ENCODE peak calls at places on chromosome 9, in five cellular contexts. One of them, this sample, is unnamed.

GRCh38 chr9:112061152-112061740 is 113.9 kb downstream of the SUSD1 start:
- DNase-seq in cardiac muscle cell: no peak
- DNase-seq in GM23248: peak; percentile 98
- DNase-seq in astrocyte: peak; percentile 99
- DNase-seq in lower lobe of right lung: peak; percentile 69
- DNase-seq in this sample: no peak

GRCh38 chr9:32875242-32875641 is 91.9 kb downstream of the TMEM215 start:
- DNase-seq in astrocyte: no peak
- DNase-seq in GM23248: peak; percentile 62
- DNase-seq in cardiac muscle cell: no peak
- DNase-seq in lower lobe of right lung: no peak
- DNase-seq in this sample: no peak

GRCh38 chr9:122336836-122337560 is 33.8 kb upstream of the PTGS1 start:
- DNase-seq in cardiac muscle cell: no peak
- DNase-seq in astrocyte: no peak
- DNase-seq in GM23248: no peak
- DNase-seq in lower lobe of right lung: no peak
- DNase-seq in this sample: no peak

GRCh38 chr9:16867571-16868311 is 2.7 kb downstream of the BNC2 start:
- DNase-seq in lower lobe of right lung: no peak
- DNase-seq in cardiac muscle cell: no peak
- DNase-seq in astrocyte: peak; percentile 76
- DNase-seq in GM23248: peak; percentile 70
- DNase-seq in this sample: no peak

GRCh38 chr9:105245720-105246161 is 1.3 kb downstream of the SLC44A1 start:
- DNase-seq in cardiac muscle cell: no peak
- DNase-seq in GM23248: no peak
- DNase-seq in lower lobe of right lung: no peak
- DNase-seq in astrocyte: no peak
- DNase-seq in this sample: no peak

GRCh38 chr9:24832307-24832706 is 286.6 kb upstream of the IZUMO3 start:
- DNase-seq in cardiac muscle cell: peak; percentile 51
- DNase-seq in GM23248: no peak
- DNase-seq in astrocyte: no peak
- DNase-seq in lower lobe of right lung: no peak
- DNase-seq in this sample: peak; percentile 49

GRCh38 chr9:134663084-134663483 is 21.5 kb downstream of the COL5A1 start:
- DNase-seq in GM23248: no peak
- DNase-seq in cardiac muscle cell: no peak
- DNase-seq in lower lobe of right lung: no peak
- DNase-seq in astrocyte: no peak
- DNase-seq in this sample: no peak

GRCh38 chr9:26292943-26293342 is 599.7 kb downstream of the CAAP1 start:
- DNase-seq in lower lobe of right lung: no peak
- DNase-seq in GM23248: peak; percentile 47
- DNase-seq in cardiac muscle cell: no peak
- DNase-seq in astrocyte: peak; percentile 72
- DNase-seq in this sample: no peak

GRCh38 chr9:70586506-70586905 is 172.0 kb upstream of the KLF9 start:
- DNase-seq in astrocyte: no peak
- DNase-seq in cardiac muscle cell: no peak
- DNase-seq in GM23248: peak; percentile 41
- DNase-seq in lower lobe of right lung: no peak
- DNase-seq in this sample: no peak

GRCh38 chr9:77882294-77882693 is 149.3 kb downstream of the GNAQ start:
- DNase-seq in astrocyte: no peak
- DNase-seq in cardiac muscle cell: no peak
- DNase-seq in GM23248: no peak
- DNase-seq in lower lobe of right lung: no peak
- DNase-seq in this sample: no peak

GRCh38 chr9:68627594-68627993 is 77.4 kb upstream of the PIP5K1B start:
- DNase-seq in GM23248: no peak
- DNase-seq in cardiac muscle cell: no peak
- DNase-seq in astrocyte: no peak
- DNase-seq in lower lobe of right lung: no peak
- DNase-seq in this sample: peak; percentile 18

GRCh38 chr9:114883709-114884108 is 46.7 kb downstream of the TNFSF8 start:
- DNase-seq in GM23248: no peak
- DNase-seq in lower lobe of right lung: no peak
- DNase-seq in cardiac muscle cell: no peak
- DNase-seq in astrocyte: no peak
- DNase-seq in this sample: no peak

GRCh38 chr9:110526426-110526825 is 53.1 kb downstream of the SVEP1 start:
- DNase-seq in astrocyte: peak; percentile 74
- DNase-seq in cardiac muscle cell: no peak
- DNase-seq in lower lobe of right lung: no peak
- DNase-seq in GM23248: peak; percentile 81
- DNase-seq in this sample: no peak

GRCh38 chr9:126403451-126403850 is 76.8 kb downstream of the MVB12B start:
- DNase-seq in GM23248: peak; percentile 32
- DNase-seq in cardiac muscle cell: no peak
- DNase-seq in astrocyte: no peak
- DNase-seq in lower lobe of right lung: no peak
- DNase-seq in this sample: no peak

GRCh38 chr9:128160603-128160987 is 530 bp downstream of the BBLN start:
- DNase-seq in cardiac muscle cell: no peak
- DNase-seq in astrocyte: no peak
- DNase-seq in lower lobe of right lung: no peak
- DNase-seq in GM23248: peak; percentile 82
- DNase-seq in this sample: no peak

GRCh38 chr9:70517926-70518325 is 103.5 kb upstream of the KLF9 start:
- DNase-seq in GM23248: no peak
- DNase-seq in astrocyte: no peak
- DNase-seq in lower lobe of right lung: no peak
- DNase-seq in cardiac muscle cell: no peak
- DNase-seq in this sample: no peak

GRCh38 chr9:75889977-75890540 is 414 bp upstream of the PCSK5 start:
- DNase-seq in astrocyte: peak; percentile 65
- DNase-seq in lower lobe of right lung: no peak
- DNase-seq in GM23248: peak; percentile 86
- DNase-seq in cardiac muscle cell: peak; percentile 44
- DNase-seq in this sample: no peak

GRCh38 chr9:5563417-5563815 is 53.1 kb downstream of the PDCD1LG2 start:
- DNase-seq in GM23248: peak; percentile 20
- DNase-seq in astrocyte: peak; percentile 57
- DNase-seq in lower lobe of right lung: no peak
- DNase-seq in cardiac muscle cell: no peak
- DNase-seq in this sample: peak; percentile 22

GRCh38 chr9:76634356-76635054 is 129.7 kb upstream of the PCA3 start:
- DNase-seq in GM23248: peak; percentile 33
- DNase-seq in astrocyte: peak; percentile 80
- DNase-seq in cardiac muscle cell: peak; percentile 11
- DNase-seq in lower lobe of right lung: no peak
- DNase-seq in this sample: no peak

GRCh38 chr9:18474778-18475177 is 825 bp downstream of the ADAMTSL1 start:
- DNase-seq in cardiac muscle cell: no peak
- DNase-seq in lower lobe of right lung: no peak
- DNase-seq in astrocyte: peak; percentile 71
- DNase-seq in GM23248: peak; percentile 78
- DNase-seq in this sample: no peak

GRCh38 chr9:16029796-16030363 is 477.0 kb downstream of the CCDC171 start:
- DNase-seq in cardiac muscle cell: no peak
- DNase-seq in GM23248: no peak
- DNase-seq in lower lobe of right lung: no peak
- DNase-seq in astrocyte: no peak
- DNase-seq in this sample: no peak

GRCh38 chr9:75529463-75529862 is 361.0 kb upstream of the PCSK5 start:
- DNase-seq in cardiac muscle cell: no peak
- DNase-seq in GM23248: no peak
- DNase-seq in lower lobe of right lung: no peak
- DNase-seq in astrocyte: no peak
- DNase-seq in this sample: no peak

GRCh38 chr9:77712533-77713130 is 64.5 kb upstream of the GNA14 start:
- DNase-seq in astrocyte: peak; percentile 98
- DNase-seq in cardiac muscle cell: no peak
- DNase-seq in lower lobe of right lung: no peak
- DNase-seq in GM23248: peak; percentile 85
- DNase-seq in this sample: no peak

GRCh38 chr9:91379461-91379860 is 17.7 kb upstream of the AUH start:
- DNase-seq in astrocyte: no peak
- DNase-seq in lower lobe of right lung: no peak
- DNase-seq in cardiac muscle cell: no peak
- DNase-seq in GM23248: no peak
- DNase-seq in this sample: no peak

GRCh38 chr9:98410185-98410697 is 154.8 kb upstream of the TBC1D2 start:
- DNase-seq in astrocyte: peak; percentile 85
- DNase-seq in cardiac muscle cell: peak; percentile 83
- DNase-seq in lower lobe of right lung: no peak
- DNase-seq in GM23248: peak; percentile 96
- DNase-seq in this sample: peak; percentile 18

GRCh38 chr9:74662616-74663015 is 165.5 kb downstream of the RORB start:
- DNase-seq in lower lobe of right lung: no peak
- DNase-seq in astrocyte: no peak
- DNase-seq in cardiac muscle cell: no peak
- DNase-seq in GM23248: no peak
- DNase-seq in this sample: no peak

GRCh38 chr9:124735121-124735520 is 36.0 kb downstream of the NR6A1 start:
- DNase-seq in lower lobe of right lung: no peak
- DNase-seq in cardiac muscle cell: peak; percentile 56
- DNase-seq in GM23248: peak; percentile 72
- DNase-seq in astrocyte: peak; percentile 81
- DNase-seq in this sample: peak; percentile 84

GRCh38 chr9:95085861-95086563 is 231.5 kb downstream of the FANCC start:
- DNase-seq in GM23248: no peak
- DNase-seq in lower lobe of right lung: no peak
- DNase-seq in astrocyte: no peak
- DNase-seq in cardiac muscle cell: peak; percentile 15
- DNase-seq in this sample: no peak

GRCh38 chr9:107569171-107569570 is 79.6 kb upstream of the KLF4 start:
- DNase-seq in cardiac muscle cell: no peak
- DNase-seq in lower lobe of right lung: no peak
- DNase-seq in astrocyte: no peak
- DNase-seq in GM23248: no peak
- DNase-seq in this sample: no peak

GRCh38 chr9:88745281-88746001 is 210.5 kb downstream of the NXNL2 start:
- DNase-seq in lower lobe of right lung: no peak
- DNase-seq in cardiac muscle cell: peak; percentile 63
- DNase-seq in GM23248: peak; percentile 81
- DNase-seq in astrocyte: peak; percentile 47
- DNase-seq in this sample: no peak

GRCh38 chr9:100364013-100364412 is 11.3 kb upstream of the TEX10 start:
- DNase-seq in GM23248: no peak
- DNase-seq in lower lobe of right lung: no peak
- DNase-seq in astrocyte: no peak
- DNase-seq in cardiac muscle cell: no peak
- DNase-seq in this sample: no peak
- H3K9me3 ChIP-seq in GM23248: no peaks in the 10 kb centered on the region
- H3K9me3 ChIP-seq in lower lobe of right lung: no peaks in the 10 kb centered on the region
- H3K9me3 ChIP-seq in astrocyte: no peaks in the 10 kb centered on the region
- H3K9me3 ChIP-seq in cardiac muscle cell: peaks cover 4% of the 10 kb centered on the region
- H3K9me3 ChIP-seq in this sample: no peaks in the 10 kb centered on the region

DNA sequence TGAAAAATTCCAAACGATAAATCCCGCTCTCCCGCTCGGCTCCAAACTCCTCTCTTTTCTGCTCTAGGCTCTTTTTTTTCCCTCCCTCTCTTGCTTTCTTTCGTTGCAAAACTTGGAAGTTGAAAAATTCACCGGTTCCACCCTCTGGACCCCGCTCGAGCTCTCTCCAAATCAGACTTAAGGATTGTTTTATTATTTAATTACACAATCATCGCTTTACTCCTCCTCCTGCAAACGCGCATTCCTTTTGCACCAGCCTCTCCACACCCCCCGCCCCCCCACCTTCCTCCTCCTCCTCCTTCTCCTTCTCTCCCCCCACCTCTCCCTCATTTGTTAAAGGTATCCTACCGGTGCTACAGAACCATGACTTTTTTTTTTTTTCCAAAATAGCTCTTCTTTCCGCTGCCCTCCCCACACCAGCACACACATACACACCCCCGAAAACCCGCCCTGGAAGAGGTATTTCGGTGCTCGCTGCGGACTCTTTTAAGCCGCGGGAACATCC is 535 bp upstream of the NFIB start:
- DNase-seq in cardiac muscle cell: peak; percentile 59
- DNase-seq in GM23248: peak; percentile 84
- DNase-seq in astrocyte: peak; percentile 95
- DNase-seq in lower lobe of right lung: peak; percentile 77
- DNase-seq in this sample: peak; percentile 87
- H3K4me1 ChIP-seq in cardiac muscle cell: peaks cover 6% of the 10 kb centered on the region
- H3K4me1 ChIP-seq in GM23248: peaks cover 1% of the 10 kb centered on the region
- H3K4me1 ChIP-seq in astrocyte: peaks cover 17% of the 10 kb centered on the region
- H3K4me1 ChIP-seq in lower lobe of right lung: peaks cover 33% of the 10 kb centered on the region
- H3K4me1 ChIP-seq in this sample: peaks cover 49% of the 10 kb centered on the region

GRCh38 chr9:135825435-135826187 is 81.7 kb downstream of the CAMSAP1 start:
- DNase-seq in cardiac muscle cell: no peak
- DNase-seq in GM23248: no peak
- DNase-seq in astrocyte: no peak
- DNase-seq in lower lobe of right lung: no peak
- DNase-seq in this sample: no peak

GRCh38 chr9:135827301-135827700 is 80.0 kb downstream of the CAMSAP1 start:
- DNase-seq in astrocyte: no peak
- DNase-seq in cardiac muscle cell: no peak
- DNase-seq in GM23248: no peak
- DNase-seq in lower lobe of right lung: no peak
- DNase-seq in this sample: no peak

GRCh38 chr9:135828656-135829055 is 78.7 kb downstream of the CAMSAP1 start:
- DNase-seq in lower lobe of right lung: no peak
- DNase-seq in GM23248: no peak
- DNase-seq in cardiac muscle cell: no peak
- DNase-seq in astrocyte: no peak
- DNase-seq in this sample: no peak

GRCh38 chr9:135826188-135826545 is 81.2 kb downstream of the CAMSAP1 start:
- DNase-seq in cardiac muscle cell: no peak
- DNase-seq in lower lobe of right lung: no peak
- DNase-seq in astrocyte: no peak
- DNase-seq in GM23248: no peak
- DNase-seq in this sample: no peak

GRCh38 chr9:135827866-135828580 is 79.3 kb downstream of the CAMSAP1 start:
- DNase-seq in GM23248: no peak
- DNase-seq in lower lobe of right lung: no peak
- DNase-seq in astrocyte: no peak
- DNase-seq in cardiac muscle cell: no peak
- DNase-seq in this sample: no peak
- H3K9me3 ChIP-seq in GM23248: no peaks in the 10 kb centered on the region
- H3K9me3 ChIP-seq in lower lobe of right lung: peaks cover 3% of the 10 kb centered on the region
- H3K9me3 ChIP-seq in astrocyte: peaks cover 5% of the 10 kb centered on the region
- H3K9me3 ChIP-seq in cardiac muscle cell: no peaks in the 10 kb centered on the region
- H3K9me3 ChIP-seq in this sample: no peaks in the 10 kb centered on the region

GRCh38 chr9:136340356-136341041 is 13.2 kb downstream of the GPSM1 start:
- DNase-seq in lower lobe of right lung: no peak
- DNase-seq in astrocyte: no peak
- DNase-seq in GM23248: no peak
- DNase-seq in cardiac muscle cell: no peak
- DNase-seq in this sample: no peak
- H3K4me1 ChIP-seq in lower lobe of right lung: peaks cover 30% of the 10 kb centered on the region
- H3K4me1 ChIP-seq in astrocyte: peaks cover 27% of the 10 kb centered on the region
- H3K4me1 ChIP-seq in GM23248: peaks cover 9% of the 10 kb centered on the region
- H3K4me1 ChIP-seq in cardiac muscle cell: peaks cover 9% of the 10 kb centered on the region
- H3K4me1 ChIP-seq in this sample: peaks cover 4% of the 10 kb centered on the region

GRCh38 chr9:40884072-40884901 is 244.2 kb downstream of the FOXD4L6 start:
- DNase-seq in GM23248: no peak
- DNase-seq in cardiac muscle cell: no peak
- DNase-seq in lower lobe of right lung: peak; percentile 45
- DNase-seq in astrocyte: no peak
- DNase-seq in this sample: no peak
- H3K9me3 ChIP-seq in GM23248: peaks cover 4% of the 10 kb centered on the region
- H3K9me3 ChIP-seq in cardiac muscle cell: peaks cover 23% of the 10 kb centered on the region
- H3K9me3 ChIP-seq in lower lobe of right lung: peaks cover 100% of the 10 kb centered on the region
- H3K9me3 ChIP-seq in astrocyte: peaks cover 23% of the 10 kb centered on the region
- H3K9me3 ChIP-seq in this sample: no peaks in the 10 kb centered on the region

GRCh38 chr9:92747459-92748232 is 17.0 kb downstream of the BICD2 start:
- DNase-seq in astrocyte: peak; percentile 34
- DNase-seq in lower lobe of right lung: no peak
- DNase-seq in GM23248: peak; percentile 74
- DNase-seq in cardiac muscle cell: no peak
- DNase-seq in this sample: no peak
- H3K4me1 ChIP-seq in astrocyte: peaks cover 32% of the 10 kb centered on the region
- H3K4me1 ChIP-seq in lower lobe of right lung: peaks cover 60% of the 10 kb centered on the region
- H3K4me1 ChIP-seq in GM23248: peaks cover 27% of the 10 kb centered on the region
- H3K4me1 ChIP-seq in cardiac muscle cell: peaks cover 9% of the 10 kb centered on the region
- H3K4me1 ChIP-seq in this sample: no peaks in the 10 kb centered on the region

This sample was measured in HAP-1.